ENCODE peak calls at places on chromosome 2, in four cellular contexts. One of them, this sample, is unnamed.

GRCh38 chr2:49490710-49491109 is 336.4 kb upstream of the FSHR start:
- DNase-seq in T-helper 1 cell: no peak
- DNase-seq in germinal center: peak; percentile 3
- DNase-seq in GM04504: no peak
- DNase-seq in this sample: no peak

GRCh38 chr2:240561325-240561971 is 1.3 kb downstream of the DUSP28 start:
- DNase-seq in GM04504: no peak
- DNase-seq in germinal center: no peak
- DNase-seq in T-helper 1 cell: no peak
- DNase-seq in this sample: no peak

GRCh38 chr2:158624961-158625360 is 168.2 kb downstream of the PKP4 start:
- DNase-seq in GM04504: no peak
- DNase-seq in germinal center: no peak
- DNase-seq in T-helper 1 cell: no peak
- DNase-seq in this sample: no peak

GRCh38 chr2:234879671-234880455 is 72.0 kb upstream of the SH3BP4 start:
- DNase-seq in GM04504: no peak
- DNase-seq in germinal center: no peak
- DNase-seq in T-helper 1 cell: no peak
- DNase-seq in this sample: no peak

GRCh38 chr2:9364791-9365497 is 58.4 kb downstream of the ITGB1BP1 start:
- DNase-seq in germinal center: no peak
- DNase-seq in T-helper 1 cell: no peak
- DNase-seq in GM04504: no peak
- DNase-seq in this sample: no peak

GRCh38 chr2:68469935-68470334 is 2.5 kb downstream of the APLF start:
- DNase-seq in T-helper 1 cell: no peak
- DNase-seq in germinal center: no peak
- DNase-seq in GM04504: no peak
- DNase-seq in this sample: no peak

GRCh38 chr2:38465789-38466127 is 88.7 kb upstream of the ATL2 start:
- DNase-seq in T-helper 1 cell: no peak
- DNase-seq in germinal center: peak; percentile 64
- DNase-seq in GM04504: no peak
- DNase-seq in this sample: peak; percentile 9

GRCh38 chr2:43459455-43459854 is 136.4 kb downstream of the THADA start:
- DNase-seq in T-helper 1 cell: no peak
- DNase-seq in germinal center: no peak
- DNase-seq in GM04504: no peak
- DNase-seq in this sample: no peak

GRCh38 chr2:113158884-113159553 is 14.8 kb upstream of the PSD4 start:
- DNase-seq in germinal center: no peak
- DNase-seq in GM04504: no peak
- DNase-seq in T-helper 1 cell: no peak
- DNase-seq in this sample: no peak

GRCh38 chr2:222714361-222715256 is 43.2 kb downstream of the MOGAT1 start:
- DNase-seq in GM04504: no peak
- DNase-seq in germinal center: no peak
- DNase-seq in T-helper 1 cell: no peak
- DNase-seq in this sample: no peak

GRCh38 chr2:111050701-111051376 is 69.9 kb upstream of the BCL2L11 start:
- DNase-seq in germinal center: no peak
- DNase-seq in T-helper 1 cell: no peak
- DNase-seq in GM04504: no peak
- DNase-seq in this sample: no peak

GRCh38 chr2:122255924-122256323 is 500.5 kb downstream of the TSN start:
- DNase-seq in T-helper 1 cell: no peak
- DNase-seq in germinal center: no peak
- DNase-seq in GM04504: no peak
- DNase-seq in this sample: no peak

GRCh38 chr2:196291873-196292800 is 120.8 kb upstream of the STK17B start:
- DNase-seq in T-helper 1 cell: no peak
- DNase-seq in GM04504: no peak
- DNase-seq in germinal center: no peak
- DNase-seq in this sample: no peak

GRCh38 chr2:225318440-225318839 is 81.1 kb upstream of the NYAP2 start:
- DNase-seq in GM04504: no peak
- DNase-seq in germinal center: no peak
- DNase-seq in T-helper 1 cell: no peak
- DNase-seq in this sample: no peak

GRCh38 chr2:191866675-191867506 is 20.0 kb upstream of the CAVIN2 start:
- DNase-seq in GM04504: peak; percentile 87
- DNase-seq in germinal center: no peak
- DNase-seq in T-helper 1 cell: no peak
- DNase-seq in this sample: no peak

GRCh38 chr2:166410828-166411472 is 35.2 kb upstream of the SCN9A start:
- DNase-seq in GM04504: peak; percentile 54
- DNase-seq in germinal center: no peak
- DNase-seq in T-helper 1 cell: no peak
- DNase-seq in this sample: no peak

GRCh38 chr2:104521247-104521646 is 332.7 kb upstream of the POU3F3 start:
- DNase-seq in T-helper 1 cell: no peak
- DNase-seq in germinal center: no peak
- DNase-seq in GM04504: no peak
- DNase-seq in this sample: no peak

GRCh38 chr2:1930376-1930775 is 186.1 kb upstream of the PXDN start:
- DNase-seq in T-helper 1 cell: no peak
- DNase-seq in GM04504: no peak
- DNase-seq in germinal center: no peak
- DNase-seq in this sample: no peak

GRCh38 chr2:212344131-212344530 is 194.5 kb downstream of the ERBB4 start:
- DNase-seq in GM04504: no peak
- DNase-seq in germinal center: no peak
- DNase-seq in T-helper 1 cell: no peak
- DNase-seq in this sample: no peak

GRCh38 chr2:40004336-40004735 is 225.3 kb upstream of the THUMPD2 start:
- DNase-seq in germinal center: no peak
- DNase-seq in T-helper 1 cell: no peak
- DNase-seq in GM04504: no peak
- DNase-seq in this sample: no peak

GRCh38 chr2:232529806-232530547 is 4.0 kb downstream of the CHRND start:
- DNase-seq in GM04504: no peak
- DNase-seq in T-helper 1 cell: no peak
- DNase-seq in germinal center: no peak
- DNase-seq in this sample: no peak

GRCh38 chr2:28365158-28365557 is 27.5 kb upstream of the FOSL2 start:
- DNase-seq in germinal center: no peak
- DNase-seq in GM04504: no peak
- DNase-seq in T-helper 1 cell: no peak
- DNase-seq in this sample: no peak

GRCh38 chr2:11579867-11580659 is 46.2 kb downstream of the GREB1 start:
- DNase-seq in GM04504: no peak
- DNase-seq in germinal center: no peak
- DNase-seq in T-helper 1 cell: no peak
- DNase-seq in this sample: no peak

GRCh38 chr2:18841248-18842150 is 252.1 kb upstream of the NT5C1B start:
- DNase-seq in T-helper 1 cell: no peak
- DNase-seq in GM04504: no peak
- DNase-seq in germinal center: no peak
- DNase-seq in this sample: no peak

GRCh38 chr2:19362652-19363473 is 4.4 kb upstream of the OSR1 start:
- DNase-seq in T-helper 1 cell: no peak
- DNase-seq in germinal center: no peak
- DNase-seq in GM04504: peak; percentile 76
- DNase-seq in this sample: no peak

GRCh38 chr2:223846524-223846923 is 9.1 kb upstream of the AP1S3 start:
- DNase-seq in germinal center: no peak
- DNase-seq in GM04504: peak; percentile 43
- DNase-seq in T-helper 1 cell: no peak
- DNase-seq in this sample: no peak

GRCh38 chr2:240760576-240761246 is 59.3 kb downstream of the KIF1A start:
- DNase-seq in GM04504: no peak
- DNase-seq in T-helper 1 cell: no peak
- DNase-seq in germinal center: no peak
- DNase-seq in this sample: no peak